ENCODE peak calls at places on chromosomes 2 and 18, in ten cellular contexts. E is K562, U is heart left ventricle, H is spleen, Z is Peyer's patch, B is transverse colon, L is IMR-90, M is A549, S is ovary, X is tibial nerve. P is an unnamed sample.

GRCh38 chr2:123080331-123080730 is 944.8 kb upstream of the CNTNAP5 start:
- DNase-seq in M (no peak), E (no peak), Z (no peak), L (no peak), B (no peak), U (no peak), X (no peak), H (no peak), S (no peak), P (no peak)

GRCh38 chr2:33320573-33320972 is 155.9 kb upstream of the RASGRP3 start:
- DNase-seq in B (no peak), L (no peak), X (no peak), M (no peak), Z (no peak), S (no peak), H (no peak), E (no peak), U (no peak), P (no peak)

GRCh38 chr18:58605027-58606020 is 23.6 kb downstream of the ALPK2 start:
- DNase-seq in B (no peak), U (no peak), X (no peak), Z (no peak), M (peak), E (no peak), L (peak), S (no peak), H (no peak), P (no peak)

GRCh38 chr2:19864369-19864768 is 37.4 kb downstream of the TTC32 start:
- DNase-seq in Z (no peak), X (no peak), E (no peak), U (no peak), H (no peak), L (no peak), B (no peak), S (no peak), M (no peak), P (no peak)

GRCh38 chr2:10338242-10339188 is 35.8 kb downstream of the HPCAL1 start:
- DNase-seq in H (peak), E (no peak), L (no peak), U (no peak), S (no peak), X (no peak), B (no peak), M (no peak), Z (no peak), P (no peak)

GRCh38 chr18:79857082-79857661 is 59.4 kb downstream of the KCNG2 start:
- DNase-seq in S (no peak), X (no peak), E (no peak), U (no peak), H (no peak), L (peak), Z (no peak), M (peak), B (no peak), P (no peak)

GRCh38 chr2:143123911-143124310 is 5.3 kb upstream of the ARHGAP15 start:
- DNase-seq in U (no peak), B (no peak), X (no peak), H (no peak), S (no peak), M (no peak), E (no peak), L (no peak), Z (no peak), P (no peak)

GRCh38 chr2:43226558-43226954 is at the start of gene ZFP36L2:
- DNase-seq in Z (peak), B (peak), S (peak), L (peak), U (peak), M (peak), E (peak), H (peak), X (peak), P (peak)

GRCh38 chr2:238256594-238257104 is 16.8 kb upstream of the HES6 start:
- DNase-seq in S (no peak), Z (peak), E (peak), H (peak), B (peak), U (peak), X (no peak), L (peak), M (peak), P (peak)

GRCh38 chr2:89767581-89768435 is 1076.3 kb downstream of the RPIA start:
- DNase-seq in B (no peak), L (no peak), M (no peak), H (peak), S (peak), U (peak), X (peak), Z (peak), E (no peak), P (peak)

GRCh38 chr2:184326076-184326475 is 272.3 kb upstream of the ZNF804A start:
- DNase-seq in X (no peak), Z (no peak), U (no peak), S (no peak), L (no peak), H (no peak), B (no peak), M (no peak), E (no peak), P (no peak)

GRCh38 chr2:173667415-173667814 is 297.8 kb downstream of the SP3 start:
- DNase-seq in M (peak), U (no peak), H (no peak), S (no peak), E (no peak), B (no peak), L (no peak), Z (no peak), X (no peak), P (no peak)

GRCh38 chr18:65017372-65017760 is 733.4 kb upstream of the CDH7 start:
- DNase-seq in E (no peak), M (no peak), S (no peak), X (no peak), H (no peak), U (no peak), Z (no peak), L (no peak), B (no peak), P (no peak)

GRCh38 chr18:24503182-24503581 is 42.7 kb downstream of the HRH4 start:
- DNase-seq in L (no peak), E (no peak), S (no peak), H (no peak), U (no peak), Z (no peak), M (no peak), X (no peak), B (no peak), P (no peak)

GRCh38 chr2:67600472-67600871 is 203.3 kb downstream of the ETAA1 start:
- DNase-seq in U (no peak), E (peak), B (no peak), S (no peak), H (no peak), M (peak), L (no peak), Z (no peak), X (no peak), P (no peak)

GRCh38 chr18:22417496-22418188 is at the start of gene CTAGE1:
- DNase-seq in E (no peak), M (no peak), L (peak), S (no peak), X (no peak), B (no peak), H (no peak), U (no peak), Z (no peak), P (no peak)

GRCh38 chr18:69172046-69172445 is 228.6 kb upstream of the DOK6 start:
- DNase-seq in X (no peak), E (no peak), Z (no peak), H (no peak), B (no peak), M (no peak), L (peak), U (no peak), S (no peak), P (no peak)

GRCh38 chr2:234388591-234388990 is 108.3 kb downstream of the ARL4C start:
- DNase-seq in U (no peak), X (no peak), E (no peak), H (no peak), Z (no peak), M (no peak), B (no peak), L (no peak), S (no peak), P (no peak)

GRCh38 chr2:222722327-222722946 is 51.0 kb downstream of the MOGAT1 start:
- DNase-seq in U (peak), H (no peak), S (no peak), M (no peak), E (no peak), B (no peak), L (peak), Z (no peak), X (no peak), P (no peak)

GRCh38 chr18:22667616-22668422 is 250.1 kb upstream of the CTAGE1 start:
- DNase-seq in H (no peak), M (peak), X (no peak), Z (no peak), S (no peak), E (peak), U (no peak), B (no peak), L (peak), P (no peak)

GRCh38 chr2:72915907-72916742 is 1.2 kb upstream of the EMX1 start:
- DNase-seq in L (no peak), M (peak), E (peak), S (no peak), X (no peak), B (peak), U (no peak), H (peak), Z (peak), P (peak)

GRCh38 chr2:78925258-78925657 is 100.2 kb upstream of the REG3G start:
- DNase-seq in M (no peak), H (no peak), E (no peak), B (no peak), Z (no peak), X (no peak), S (no peak), U (no peak), L (no peak), P (no peak)

GRCh38 chr18:23587220-23587642 is 925 bp upstream of the NPC1 start:
- DNase-seq in S (no peak), E (no peak), L (no peak), U (no peak), H (peak), Z (no peak), M (no peak), X (no peak), B (no peak), P (no peak)

GRCh38 chr2:179393481-179393880 is 128.8 kb upstream of the SESTD1 start:
- DNase-seq in L (no peak), H (no peak), U (no peak), M (no peak), X (no peak), Z (no peak), E (no peak), B (no peak), S (no peak), P (no peak)

GRCh38 chr18:75070625-75071483 is 138.1 kb downstream of the PTGR3 start:
- DNase-seq in U (peak), X (no peak), E (peak), S (no peak), M (peak), B (peak), Z (peak), L (peak), H (peak), P (peak)
- TF ChIP-seq POLR2A in U (no peak), X (no peak), E (no peak), S (no peak), M (no peak), B (no peak), Z (no peak), L (no peak), H (no peak), P (no peak)

GRCh38 chr18:12599543-12599942 is 58.4 kb downstream of the SPIRE1 start:
- DNase-seq in X (no peak), Z (no peak), E (no peak), L (no peak), B (no peak), M (no peak), S (no peak), U (no peak), H (no peak), P (no peak)
- H3K27ac ChIP-seq in X (no peak), Z (no peak), E (no peak), L (no peak), B (no peak), M (peak), S (no peak), U (no peak), H (no peak), P (no peak)

DNA sequence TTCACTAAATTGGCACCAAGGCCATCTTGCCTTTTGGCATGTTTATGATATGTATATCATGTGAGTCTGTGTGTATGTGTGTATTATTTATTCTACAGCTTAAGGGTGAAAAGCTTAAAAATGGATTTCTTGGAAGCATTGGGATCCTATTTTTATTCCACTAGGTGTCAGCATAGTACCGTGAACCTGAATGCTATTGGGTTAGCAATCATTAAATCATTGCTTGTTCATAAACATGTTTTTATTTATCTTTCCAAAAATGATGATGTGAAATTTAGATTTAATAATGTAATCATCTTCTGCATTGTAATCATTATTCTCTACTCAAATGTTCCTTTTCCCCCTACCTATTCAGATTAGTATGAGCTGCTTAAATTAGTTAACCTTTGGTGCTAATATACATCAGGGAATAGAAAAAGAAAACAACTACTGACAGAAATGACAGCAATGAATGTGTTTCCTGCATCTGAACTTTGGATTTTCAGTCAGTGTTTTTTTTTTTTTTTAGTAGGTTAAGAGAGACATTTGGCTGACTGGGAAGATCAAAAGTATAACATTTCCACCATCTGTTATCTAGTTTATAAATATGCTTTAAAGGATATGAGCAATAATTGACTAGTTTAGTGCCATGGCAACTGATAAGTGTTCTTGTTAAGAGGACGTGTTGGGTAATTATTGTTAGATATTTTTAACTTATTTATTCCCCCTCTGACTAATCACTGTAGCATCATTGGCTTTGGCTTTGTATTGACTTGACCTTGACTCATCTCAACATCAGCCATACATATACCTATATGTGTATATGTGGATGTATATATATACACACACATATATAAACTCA is 14.1 kb upstream of the ZSWIM2 start:
- DNase-seq in X (no peak), B (no peak), H (no peak), S (no peak), E (peak), U (no peak), M (peak), Z (no peak), L (peak), P (no peak)
- TF ChIP-seq CTCF in X (peak), B (peak), H (peak), S (peak), E (peak), U (peak), M (peak), Z (peak), L (peak), P (peak)

DNA sequence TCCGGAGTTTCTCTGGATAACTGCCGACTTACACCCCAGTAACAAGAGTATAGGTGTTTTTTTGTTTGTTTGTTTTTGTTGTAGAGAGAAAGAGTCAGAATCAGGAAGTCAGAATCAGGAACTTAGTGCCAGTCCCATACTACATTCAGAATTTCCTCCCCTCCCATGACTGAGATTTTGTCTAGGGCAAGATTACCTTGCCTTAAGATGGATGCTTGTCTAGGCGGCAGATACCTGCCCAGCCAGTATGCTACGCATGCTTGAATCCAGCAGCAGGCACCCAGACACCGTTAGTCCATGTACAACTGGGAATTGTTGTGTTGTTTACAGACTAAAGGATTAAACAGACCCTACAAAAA is 6.1 kb downstream of the XRCC5 start:
- DNase-seq in X (no peak), B (no peak), M (peak), Z (no peak), U (no peak), H (no peak), E (no peak), L (no peak), S (no peak), P (no peak)
- TF ChIP-seq POLR2A in X (no peak), B (no peak), M (no peak), Z (no peak), U (no peak), H (no peak), E (no peak), L (no peak), S (no peak), P (no peak)

GRCh38 chr2:226515344-226516055 is 284.1 kb downstream of the IRS1 start:
- DNase-seq in U (no peak), B (no peak), M (peak), Z (no peak), H (no peak), X (no peak), S (no peak), L (peak), E (no peak), P (no peak)
- H3K27ac ChIP-seq in U (no peak), B (no peak), M (peak), Z (no peak), H (no peak), X (no peak), S (no peak), L (peak), E (no peak), P (no peak)

GRCh38 chr2:117984208-117984607 is 29.7 kb downstream of the CCDC93 start:
- DNase-seq in Z (no peak), X (no peak), E (no peak), L (no peak), S (no peak), B (no peak), H (no peak), M (no peak), U (no peak), P (no peak)

GRCh38 chr2:117980783-117981676 is 32.8 kb downstream of the CCDC93 start:
- DNase-seq in B (no peak), S (no peak), L (peak), E (no peak), X (no peak), H (peak), M (peak), U (no peak), Z (no peak), P (no peak)

GRCh38 chr2:117981810-117982209 is 32.1 kb downstream of the CCDC93 start:
- DNase-seq in Z (no peak), M (no peak), H (no peak), L (no peak), E (no peak), U (no peak), B (no peak), X (no peak), S (no peak), P (no peak)

GRCh38 chr2:117983040-117983439 is 30.8 kb downstream of the CCDC93 start:
- DNase-seq in X (no peak), H (no peak), U (no peak), E (no peak), Z (no peak), S (no peak), B (no peak), M (no peak), L (no peak), P (no peak)

DNA sequence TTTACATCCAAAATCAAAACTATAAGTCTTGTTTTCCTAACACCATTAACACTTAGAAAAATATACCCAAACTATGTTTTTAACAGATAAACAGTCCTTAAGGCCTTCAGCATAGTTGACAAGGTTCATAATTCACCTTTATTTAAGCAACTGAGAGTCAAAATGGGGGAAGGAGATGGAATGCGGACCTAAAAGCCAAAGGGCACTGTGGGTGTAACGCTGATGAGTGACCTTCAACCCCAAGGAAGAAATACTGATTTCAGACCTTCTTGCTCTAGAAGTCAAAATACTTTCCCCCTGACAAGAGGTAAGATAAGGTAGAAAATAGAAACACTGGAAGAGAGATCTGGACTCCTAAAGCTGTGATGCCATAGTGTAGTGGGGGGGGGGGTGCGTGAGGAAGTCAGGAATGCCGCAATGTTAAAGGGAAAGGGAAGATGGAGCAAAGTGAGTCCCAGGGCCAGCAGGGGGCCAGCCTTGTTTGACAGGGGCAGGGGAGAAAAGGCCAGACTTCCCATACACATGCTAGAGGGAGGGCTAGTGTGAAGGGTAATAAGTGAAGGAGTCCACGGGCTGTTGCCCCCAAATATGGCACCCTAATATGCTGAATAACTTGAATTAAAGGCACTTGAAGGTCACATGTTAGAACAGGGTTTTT is 31.4 kb downstream of the CCDC93 start:
- DNase-seq in U (no peak), Z (no peak), X (no peak), B (no peak), M (no peak), L (no peak), E (peak), S (no peak), H (peak), P (no peak)
- TF ChIP-seq CTCF in U (no peak), Z (no peak), X (no peak), B (no peak), M (no peak), L (no peak), E (no peak), S (no peak), H (no peak), P (no peak)

DNA sequence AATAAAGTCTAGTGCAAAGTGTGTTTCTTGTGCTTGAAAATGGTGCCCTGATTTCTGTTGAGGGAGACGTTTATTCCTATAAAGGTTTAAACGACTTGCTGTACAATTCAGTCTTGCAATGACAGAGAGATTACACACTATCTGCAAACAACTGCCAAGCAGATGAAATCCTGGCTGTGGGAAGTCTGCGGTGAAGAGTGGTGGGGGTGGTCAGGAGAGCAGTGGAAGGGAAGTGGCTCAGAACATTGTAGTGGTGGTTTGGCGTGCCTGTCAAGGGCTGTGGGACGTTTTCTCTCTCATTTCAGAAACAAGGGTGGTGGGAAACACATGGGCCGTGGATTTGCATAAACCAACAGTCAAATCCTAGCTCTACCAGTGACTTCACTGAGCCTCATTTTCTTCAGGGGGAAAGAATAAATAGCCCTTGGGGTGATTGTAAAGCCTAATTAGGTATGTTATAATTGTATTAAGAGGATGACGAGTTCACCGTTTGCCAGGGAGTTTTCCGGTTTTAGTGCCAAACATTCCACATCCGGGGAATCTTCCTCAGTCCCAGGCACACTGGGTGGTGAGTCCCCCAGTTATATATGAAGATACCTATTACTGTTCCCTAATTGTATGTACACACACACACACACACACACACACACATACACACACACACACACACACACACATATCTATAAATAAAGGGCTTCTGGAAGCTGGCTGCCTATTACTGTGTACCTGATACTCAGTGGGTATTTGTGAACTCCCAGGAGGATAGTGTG is 115.0 kb downstream of the SPTBN1 start:
- DNase-seq in B (peak), Z (peak), L (peak), U (peak), S (no peak), X (no peak), E (peak), M (peak), H (peak), P (no peak)
- TF ChIP-seq POLR2A in B (peak), Z (peak), L (no peak), U (no peak), S (no peak), X (no peak), E (no peak), M (no peak), H (no peak), P (no peak)